ENCODE peak calls at places on chromosomes 3 and 15, in ten cellular contexts. One of them, this sample, is unnamed.

GRCh38 chr3:17349093-17349492 is 393.3 kb downstream of the TBC1D5 start:
- DNase-seq in psoas muscle: no peak
- DNase-seq in HFFc6: no peak
- DNase-seq in body of pancreas: no peak
- DNase-seq in adrenal gland: no peak
- DNase-seq in GM12865: peak
- DNase-seq in ovary: no peak
- DNase-seq in cardiac muscle cell: no peak
- DNase-seq in endothelial cell: no peak
- DNase-seq in astrocyte of the spinal cord: no peak
- DNase-seq in this sample: no peak

GRCh38 chr3:39433642-39434041 is 27.1 kb downstream of the RPSA start:
- DNase-seq in psoas muscle: no peak
- DNase-seq in HFFc6: peak
- DNase-seq in body of pancreas: no peak
- DNase-seq in adrenal gland: no peak
- DNase-seq in GM12865: no peak
- DNase-seq in ovary: no peak
- DNase-seq in cardiac muscle cell: peak
- DNase-seq in endothelial cell: no peak
- DNase-seq in astrocyte of the spinal cord: peak
- DNase-seq in this sample: no peak

GRCh38 chr3:115698851-115699535 is 75.7 kb downstream of the GAP43 start:
- DNase-seq in psoas muscle: no peak
- DNase-seq in HFFc6: no peak
- DNase-seq in body of pancreas: no peak
- DNase-seq in adrenal gland: no peak
- DNase-seq in GM12865: no peak
- DNase-seq in ovary: no peak
- DNase-seq in cardiac muscle cell: no peak
- DNase-seq in endothelial cell: no peak
- DNase-seq in astrocyte of the spinal cord: peak
- DNase-seq in this sample: no peak

GRCh38 chr3:108134555-108134880 is 43.7 kb upstream of the CD47 start:
- DNase-seq in psoas muscle: no peak
- DNase-seq in HFFc6: no peak
- DNase-seq in body of pancreas: no peak
- DNase-seq in adrenal gland: no peak
- DNase-seq in GM12865: no peak
- DNase-seq in ovary: no peak
- DNase-seq in cardiac muscle cell: no peak
- DNase-seq in endothelial cell: no peak
- DNase-seq in astrocyte of the spinal cord: no peak
- DNase-seq in this sample: no peak

GRCh38 chr3:187799942-187800637 is 54.8 kb upstream of the BCL6 start:
- DNase-seq in psoas muscle: no peak
- DNase-seq in HFFc6: no peak
- DNase-seq in body of pancreas: no peak
- DNase-seq in adrenal gland: no peak
- DNase-seq in GM12865: peak
- DNase-seq in ovary: no peak
- DNase-seq in cardiac muscle cell: no peak
- DNase-seq in endothelial cell: no peak
- DNase-seq in astrocyte of the spinal cord: no peak
- DNase-seq in this sample: no peak

GRCh38 chr15:50675524-50676144 is 11.0 kb downstream of the TRPM7 start:
- DNase-seq in psoas muscle: no peak
- DNase-seq in HFFc6: peak
- DNase-seq in body of pancreas: no peak
- DNase-seq in adrenal gland: no peak
- DNase-seq in GM12865: peak
- DNase-seq in ovary: no peak
- DNase-seq in cardiac muscle cell: peak
- DNase-seq in endothelial cell: no peak
- DNase-seq in astrocyte of the spinal cord: peak
- DNase-seq in this sample: no peak

GRCh38 chr3:13095408-13095861 is 22.2 kb upstream of the IQSEC1 start:
- DNase-seq in psoas muscle: no peak
- DNase-seq in HFFc6: no peak
- DNase-seq in body of pancreas: no peak
- DNase-seq in adrenal gland: no peak
- DNase-seq in GM12865: no peak
- DNase-seq in ovary: no peak
- DNase-seq in cardiac muscle cell: no peak
- DNase-seq in endothelial cell: no peak
- DNase-seq in astrocyte of the spinal cord: no peak
- DNase-seq in this sample: no peak

GRCh38 chr3:119380697-119381096 is 82.7 kb downstream of the TMEM39A start:
- DNase-seq in psoas muscle: no peak
- DNase-seq in HFFc6: no peak
- DNase-seq in body of pancreas: peak
- DNase-seq in adrenal gland: no peak
- DNase-seq in GM12865: no peak
- DNase-seq in ovary: no peak
- DNase-seq in cardiac muscle cell: peak
- DNase-seq in endothelial cell: no peak
- DNase-seq in astrocyte of the spinal cord: no peak
- DNase-seq in this sample: no peak

GRCh38 chr15:28929200-28929599 is 43.4 kb downstream of the APBA2 start:
- DNase-seq in psoas muscle: no peak
- DNase-seq in HFFc6: no peak
- DNase-seq in body of pancreas: no peak
- DNase-seq in adrenal gland: no peak
- DNase-seq in GM12865: no peak
- DNase-seq in ovary: no peak
- DNase-seq in cardiac muscle cell: no peak
- DNase-seq in endothelial cell: no peak
- DNase-seq in astrocyte of the spinal cord: no peak
- DNase-seq in this sample: no peak

GRCh38 chr3:125141596-125142417 is 70.7 kb downstream of the SLC12A8 start:
- DNase-seq in psoas muscle: peak
- DNase-seq in HFFc6: no peak
- DNase-seq in body of pancreas: peak
- DNase-seq in adrenal gland: peak
- DNase-seq in GM12865: peak
- DNase-seq in ovary: peak
- DNase-seq in cardiac muscle cell: peak
- DNase-seq in endothelial cell: peak
- DNase-seq in astrocyte of the spinal cord: peak
- DNase-seq in this sample: no peak

GRCh38 chr15:92801774-92802464 is 98.2 kb upstream of the CHD2 start:
- DNase-seq in psoas muscle: peak
- DNase-seq in HFFc6: peak
- DNase-seq in body of pancreas: peak
- DNase-seq in adrenal gland: no peak
- DNase-seq in GM12865: no peak
- DNase-seq in ovary: no peak
- DNase-seq in cardiac muscle cell: peak
- DNase-seq in endothelial cell: no peak
- DNase-seq in astrocyte of the spinal cord: peak
- DNase-seq in this sample: no peak

GRCh38 chr15:31338318-31338878 is 11.8 kb downstream of the KLF13 start:
- DNase-seq in psoas muscle: peak
- DNase-seq in HFFc6: no peak
- DNase-seq in body of pancreas: peak
- DNase-seq in adrenal gland: no peak
- DNase-seq in GM12865: peak
- DNase-seq in ovary: peak
- DNase-seq in cardiac muscle cell: peak
- DNase-seq in endothelial cell: no peak
- DNase-seq in astrocyte of the spinal cord: peak
- DNase-seq in this sample: no peak

GRCh38 chr3:184968115-184968514 is 156.1 kb downstream of the VPS8 start:
- DNase-seq in psoas muscle: no peak
- DNase-seq in HFFc6: no peak
- DNase-seq in body of pancreas: no peak
- DNase-seq in adrenal gland: no peak
- DNase-seq in GM12865: no peak
- DNase-seq in ovary: no peak
- DNase-seq in cardiac muscle cell: no peak
- DNase-seq in endothelial cell: no peak
- DNase-seq in astrocyte of the spinal cord: no peak
- DNase-seq in this sample: no peak

GRCh38 chr3:183254816-183255730 is 2.0 kb downstream of the B3GNT5 start:
- DNase-seq in psoas muscle: no peak
- DNase-seq in HFFc6: no peak
- DNase-seq in body of pancreas: peak
- DNase-seq in adrenal gland: no peak
- DNase-seq in GM12865: no peak
- DNase-seq in ovary: no peak
- DNase-seq in cardiac muscle cell: no peak
- DNase-seq in endothelial cell: no peak
- DNase-seq in astrocyte of the spinal cord: peak
- DNase-seq in this sample: no peak

GRCh38 chr15:64877435-64877834 is 34.3 kb upstream of the ANKDD1A start:
- DNase-seq in psoas muscle: peak
- DNase-seq in HFFc6: no peak
- DNase-seq in body of pancreas: peak
- DNase-seq in adrenal gland: peak
- DNase-seq in GM12865: no peak
- DNase-seq in ovary: peak
- DNase-seq in cardiac muscle cell: peak
- DNase-seq in endothelial cell: no peak
- DNase-seq in astrocyte of the spinal cord: no peak
- DNase-seq in this sample: no peak

GRCh38 chr3:150783334-150783733 is 20.4 kb upstream of the SIAH2 start:
- DNase-seq in psoas muscle: no peak
- DNase-seq in HFFc6: no peak
- DNase-seq in body of pancreas: no peak
- DNase-seq in adrenal gland: no peak
- DNase-seq in GM12865: no peak
- DNase-seq in ovary: no peak
- DNase-seq in cardiac muscle cell: peak
- DNase-seq in endothelial cell: no peak
- DNase-seq in astrocyte of the spinal cord: no peak
- DNase-seq in this sample: no peak

GRCh38 chr3:32313723-32314473 is 75.4 kb downstream of the CMTM8 start:
- DNase-seq in psoas muscle: no peak
- DNase-seq in HFFc6: no peak
- DNase-seq in body of pancreas: no peak
- DNase-seq in adrenal gland: no peak
- DNase-seq in GM12865: no peak
- DNase-seq in ovary: no peak
- DNase-seq in cardiac muscle cell: peak
- DNase-seq in endothelial cell: no peak
- DNase-seq in astrocyte of the spinal cord: peak
- DNase-seq in this sample: no peak

GRCh38 chr3:155617346-155617745 is 127.5 kb downstream of the PLCH1 start:
- DNase-seq in psoas muscle: no peak
- DNase-seq in HFFc6: no peak
- DNase-seq in body of pancreas: no peak
- DNase-seq in adrenal gland: no peak
- DNase-seq in GM12865: no peak
- DNase-seq in ovary: no peak
- DNase-seq in cardiac muscle cell: no peak
- DNase-seq in endothelial cell: no peak
- DNase-seq in astrocyte of the spinal cord: no peak
- DNase-seq in this sample: no peak
- TF ChIP-seq CTCF in psoas muscle: no peak
- TF ChIP-seq CTCF in HFFc6: no peak
- TF ChIP-seq CTCF in body of pancreas: no peak
- TF ChIP-seq CTCF in adrenal gland: no peak
- TF ChIP-seq CTCF in GM12865: no peak
- TF ChIP-seq CTCF in ovary: no peak
- TF ChIP-seq CTCF in cardiac muscle cell: no peak
- TF ChIP-seq CTCF in endothelial cell: no peak
- TF ChIP-seq CTCF in astrocyte of the spinal cord: no peak
- TF ChIP-seq CTCF in this sample: no peak

DNA sequence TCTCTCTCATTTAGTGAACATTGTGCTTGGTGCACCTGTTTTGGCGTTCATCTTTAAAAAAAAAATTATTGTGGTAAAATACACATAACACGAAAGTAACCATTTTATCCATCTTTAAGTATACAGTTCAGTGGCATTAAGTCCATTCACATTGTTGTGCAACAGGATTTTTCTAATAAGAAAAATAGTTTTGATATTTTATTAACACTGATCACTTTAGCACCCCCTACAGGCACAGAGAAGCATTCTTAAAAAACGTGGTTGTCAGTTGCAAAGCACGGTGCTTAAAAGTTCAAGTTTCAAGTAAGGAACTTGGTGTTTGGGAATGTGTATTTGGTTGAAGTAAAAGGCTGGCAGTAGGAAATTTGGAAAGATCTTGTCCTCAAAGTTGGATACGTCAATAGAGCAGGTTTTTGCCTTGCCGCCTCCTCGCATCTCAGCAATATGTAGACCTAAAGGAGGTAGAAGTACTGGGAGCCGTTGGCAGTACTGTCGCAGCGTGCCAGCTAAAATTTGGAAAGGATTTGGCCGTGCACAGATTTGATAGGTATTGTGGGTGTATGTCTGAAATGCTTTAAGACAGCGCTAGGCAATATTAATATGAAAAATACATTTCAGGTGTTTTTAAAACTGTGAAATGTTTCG is 110.4 kb downstream of the LRRC28 start:
- DNase-seq in psoas muscle: no peak
- DNase-seq in HFFc6: peak
- DNase-seq in body of pancreas: no peak
- DNase-seq in adrenal gland: no peak
- DNase-seq in GM12865: peak
- DNase-seq in ovary: no peak
- DNase-seq in cardiac muscle cell: no peak
- DNase-seq in endothelial cell: no peak
- DNase-seq in astrocyte of the spinal cord: peak
- DNase-seq in this sample: no peak
- TF ChIP-seq CTCF in psoas muscle: peak
- TF ChIP-seq CTCF in HFFc6: peak
- TF ChIP-seq CTCF in body of pancreas: peak
- TF ChIP-seq CTCF in adrenal gland: no peak
- TF ChIP-seq CTCF in GM12865: peak
- TF ChIP-seq CTCF in ovary: no peak
- TF ChIP-seq CTCF in cardiac muscle cell: peak
- TF ChIP-seq CTCF in endothelial cell: peak
- TF ChIP-seq CTCF in astrocyte of the spinal cord: peak
- TF ChIP-seq CTCF in this sample: no peak

GRCh38 chr15:70854669-70854976 is 666 bp upstream of the LARP6 start:
- DNase-seq in psoas muscle: no peak
- DNase-seq in HFFc6: peak
- DNase-seq in body of pancreas: no peak
- DNase-seq in adrenal gland: no peak
- DNase-seq in GM12865: peak
- DNase-seq in ovary: no peak
- DNase-seq in cardiac muscle cell: peak
- DNase-seq in endothelial cell: no peak
- DNase-seq in astrocyte of the spinal cord: no peak
- DNase-seq in this sample: no peak
- TF ChIP-seq CTCF in psoas muscle: no peak
- TF ChIP-seq CTCF in HFFc6: peak
- TF ChIP-seq CTCF in body of pancreas: no peak
- TF ChIP-seq CTCF in adrenal gland: no peak
- TF ChIP-seq CTCF in GM12865: no peak
- TF ChIP-seq CTCF in ovary: no peak
- TF ChIP-seq CTCF in cardiac muscle cell: peak
- TF ChIP-seq CTCF in endothelial cell: no peak
- TF ChIP-seq CTCF in astrocyte of the spinal cord: peak
- TF ChIP-seq CTCF in this sample: no peak

DNA sequence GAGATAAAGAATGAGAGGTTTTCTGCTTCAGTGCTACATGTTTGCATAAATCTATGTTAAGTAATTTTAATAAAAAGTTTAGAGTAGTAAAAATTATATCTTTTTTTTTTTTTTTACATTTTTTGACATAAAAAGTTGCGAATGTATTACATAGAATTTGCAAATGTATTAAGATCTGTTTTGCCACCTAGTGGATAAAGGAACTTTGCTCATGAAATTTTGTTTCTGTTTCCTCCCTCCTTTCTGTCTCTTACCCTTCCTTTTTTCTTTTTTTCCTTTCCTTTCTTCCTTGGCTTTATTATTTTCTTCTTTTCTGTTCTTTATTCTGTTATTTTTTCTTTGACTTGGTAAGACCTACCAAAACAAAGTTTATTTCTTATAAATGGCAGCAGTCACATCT is 58.5 kb upstream of the UTS2B start:
- DNase-seq in psoas muscle: no peak
- DNase-seq in HFFc6: no peak
- DNase-seq in body of pancreas: no peak
- DNase-seq in adrenal gland: no peak
- DNase-seq in GM12865: no peak
- DNase-seq in ovary: no peak
- DNase-seq in cardiac muscle cell: peak
- DNase-seq in endothelial cell: no peak
- DNase-seq in astrocyte of the spinal cord: no peak
- DNase-seq in this sample: no peak
- TF ChIP-seq CTCF in psoas muscle: peak
- TF ChIP-seq CTCF in HFFc6: peak
- TF ChIP-seq CTCF in body of pancreas: no peak
- TF ChIP-seq CTCF in adrenal gland: peak
- TF ChIP-seq CTCF in GM12865: no peak
- TF ChIP-seq CTCF in ovary: no peak
- TF ChIP-seq CTCF in cardiac muscle cell: peak
- TF ChIP-seq CTCF in endothelial cell: peak
- TF ChIP-seq CTCF in astrocyte of the spinal cord: peak
- TF ChIP-seq CTCF in this sample: no peak

This sample was measured in Caco-2.